ENCODE peak calls at places on chromosomes 11 and 22, in nine cellular contexts. H is stimulated activated naive B cell treated with anti-CD40 and anti-IgM and Interleukin-4, amounts not matched to agents 10 μg/mL and 1 μg/mL and 100 μg/mL, for 72 hours; T is adrenal gland; C is small intestine; P is T-helper 2 cell; A is C1 segment of cervical spinal cord; X is stimulated activated CD4-positive, alpha-beta T cell treated with anti-CD3 and anti-CD28 coated beads, Interleukin-15, amount 100 ng/mL, for 1 hour; S is cardiac fibroblast; E is endothelial cell. D is an unnamed sample.
A peak's percentile ranks its signal among the peaks of the same experiment; 100 is the strongest.

GRCh38 chr22:29879738-29880137 is 3.2 kb upstream of the MTMR3 start:
- DNase-seq in P (no peak), E (no peak), H (no peak), T (no peak), X (no peak), S (peak; percentile 10), A (no peak), C (no peak), D (no peak)

GRCh38 chr11:18472587-18472986 is 16.9 kb downstream of the LDHAL6A start:
- DNase-seq in C (no peak), H (no peak), A (no peak), S (no peak), P (no peak), E (no peak), X (no peak), T (no peak), D (no peak)

GRCh38 chr22:42270178-42270511 is 308 bp downstream of the TCF20 start:
- DNase-seq in T (no peak), C (peak; percentile 43), P (peak; percentile 27), H (no peak), A (no peak), S (no peak), X (no peak), E (peak; percentile 49), D (no peak)

GRCh38 chr11:130465259-130465658 is 16.8 kb downstream of the ADAMTS15 start:
- DNase-seq in T (no peak), X (no peak), P (no peak), E (no peak), H (no peak), A (no peak), S (peak; percentile 60), C (no peak), D (no peak)

GRCh38 chr11:131643171-131643570 is 272.8 kb downstream of the NTM start:
- DNase-seq in H (no peak), S (no peak), P (no peak), C (no peak), E (no peak), A (no peak), T (no peak), X (no peak), D (no peak)

GRCh38 chr11:33687733-33688479 is 12.7 kb downstream of the C11orf91 start:
- DNase-seq in T (peak; percentile 56), H (peak; percentile 8), S (peak; percentile 87), E (peak; percentile 60), P (no peak), A (peak; percentile 27), C (peak; percentile 57), X (no peak), D (peak; percentile 33)

GRCh38 chr22:16131918-16132317 is 442.1 kb downstream of the POTEH start:
- DNase-seq in S (no peak), C (no peak), P (no peak), E (no peak), T (no peak), A (no peak), X (no peak), H (no peak), D (no peak)

GRCh38 chr11:62835336-62835735 is 2.7 kb upstream of the TEX54 start:
- DNase-seq in H (no peak), T (no peak), E (no peak), C (no peak), X (no peak), S (no peak), P (no peak), A (no peak), D (no peak)

GRCh38 chr11:2089536-2090165 is 49.5 kb downstream of the IGF2 start:
- DNase-seq in C (peak; percentile 22), H (peak; percentile 23), S (peak; percentile 64), P (no peak), E (no peak), X (no peak), T (no peak), A (no peak), D (no peak)

GRCh38 chr11:250740-251299 is 14.0 kb downstream of the PSMD13 start:
- DNase-seq in C (peak; percentile 70), H (peak; percentile 42), T (peak; percentile 32), A (no peak), P (peak; percentile 69), S (peak; percentile 73), X (peak; percentile 68), E (peak; percentile 82), D (no peak)

GRCh38 chr11:73344191-73344607 is 32.0 kb upstream of the RELT start:
- DNase-seq in P (no peak), H (no peak), S (no peak), A (peak; percentile 30), X (no peak), E (no peak), C (no peak), T (no peak), D (no peak)

GRCh38 chr11:46293616-46294015 is 16.2 kb downstream of the CREB3L1 start:
- DNase-seq in E (no peak), A (no peak), S (peak; percentile 94), C (no peak), X (no peak), H (no peak), P (no peak), T (no peak), D (no peak)

GRCh38 chr11:36095716-36096115 is 151.9 kb downstream of the LDLRAD3 start:
- DNase-seq in H (no peak), T (no peak), A (no peak), X (no peak), P (no peak), C (peak; percentile 2), E (no peak), S (no peak), D (no peak)

GRCh38 chr22:20319745-20320658 is at the start of gene DGCR6L:
- DNase-seq in E (peak; percentile 96), T (peak; percentile 97), X (peak; percentile 94), P (peak; percentile 97), A (peak; percentile 85), C (peak; percentile 95), H (peak; percentile 94), S (peak; percentile 95), D (peak; percentile 62)

GRCh38 chr11:92909214-92909613 is 60.2 kb upstream of the MTNR1B start:
- DNase-seq in T (no peak), H (no peak), E (no peak), A (no peak), S (no peak), C (no peak), P (no peak), X (no peak), D (no peak)

GRCh38 chr11:113272281-113272680 is 42.1 kb upstream of the TTC12 start:
- DNase-seq in H (no peak), S (no peak), A (no peak), X (no peak), E (no peak), P (no peak), C (no peak), T (no peak), D (no peak)

GRCh38 chr11:61071208-61071681 is 31.0 kb upstream of the CD5 start:
- DNase-seq in H (no peak), C (peak; percentile 54), T (no peak), S (no peak), P (peak; percentile 38), A (no peak), X (no peak), E (no peak), D (no peak)

GRCh38 chr22:31732089-31732829 is 17.7 kb downstream of the PRR14L start:
- DNase-seq in S (no peak), H (no peak), C (peak; percentile 88), A (no peak), E (no peak), X (no peak), P (no peak), T (no peak), D (no peak)

GRCh38 chr22:21726650-21727049 is 8.9 kb downstream of the YPEL1 start:
- DNase-seq in X (no peak), C (peak; percentile 20), S (no peak), H (peak; percentile 33), T (no peak), E (peak; percentile 41), A (no peak), P (no peak), D (no peak)

GRCh38 chr22:47231759-47232158 is 469.3 kb downstream of the TBC1D22A start:
- DNase-seq in S (no peak), H (no peak), X (no peak), P (no peak), C (no peak), A (no peak), T (no peak), E (no peak), D (no peak)

GRCh38 chr22:37735054-37735453 is 38.2 kb downstream of the TRIOBP start:
- DNase-seq in C (peak; percentile 32), X (no peak), T (peak; percentile 80), A (no peak), P (no peak), H (no peak), S (peak; percentile 42), E (peak; percentile 67), D (no peak)

GRCh38 chr11:88367310-88367709 is 29.8 kb upstream of the CTSC start:
- DNase-seq in H (no peak), X (no peak), E (no peak), P (no peak), C (no peak), A (no peak), S (no peak), T (no peak), D (no peak)

GRCh38 chr22:38338772-38339379 is 21.6 kb upstream of the CSNK1E start:
- DNase-seq in S (no peak), A (no peak), P (no peak), X (no peak), E (no peak), H (no peak), C (no peak), T (no peak), D (no peak)

GRCh38 chr11:61904539-61905048 is 12.8 kb downstream of the RAB3IL1 start:
- DNase-seq in A (no peak), X (no peak), S (no peak), C (peak; percentile 36), E (no peak), T (no peak), H (no peak), P (no peak), D (no peak)

GRCh38 chr11:121590772-121591404 is 138.1 kb upstream of the SORL1-AS1 start:
- DNase-seq in T (no peak), A (no peak), E (no peak), H (no peak), X (no peak), S (no peak), P (no peak), C (no peak), D (no peak)

GRCh38 chr22:37607010-37607911 is 1.4 kb upstream of the GGA1 start:
- DNase-seq in X (peak; percentile 82), H (peak; percentile 82), C (peak; percentile 94), P (peak; percentile 89), E (peak; percentile 86), A (peak; percentile 64), S (peak; percentile 65), T (peak; percentile 85), D (peak; percentile 49)

GRCh38 chr11:67416416-67417335 is 1.2 kb downstream of the CARNS1 start:
- DNase-seq in A (peak; percentile 32), C (no peak), P (peak; percentile 79), E (no peak), X (peak; percentile 74), S (no peak), H (no peak), T (no peak), D (no peak)

GRCh38 chr22:32411388-32411787 is 659 bp downstream of the RTCB start:
- DNase-seq in S (peak; percentile 54), X (no peak), A (no peak), H (no peak), T (no peak), P (no peak), C (peak; percentile 65), E (no peak), D (no peak)

GRCh38 chr11:9313648-9314290 is 624 bp downstream of the TMEM41B start:
- DNase-seq in P (peak; percentile 17), C (peak; percentile 77), E (peak; percentile 39), S (peak; percentile 26), A (no peak), X (no peak), T (no peak), H (no peak), D (no peak)

GRCh38 chr22:46069518-46070214 is 80.7 kb upstream of the PPARA start:
- DNase-seq in T (peak; percentile 97), E (no peak), H (peak; percentile 60), X (no peak), A (peak; percentile 83), C (peak; percentile 93), P (no peak), S (peak; percentile 96), D (no peak)

GRCh38 chr11:35662061-35662648 is 420 bp upstream of the TRIM44 start:
- DNase-seq in H (peak; percentile 6), P (no peak), C (no peak), E (no peak), T (peak; percentile 11), X (no peak), S (no peak), A (peak; percentile 84), D (peak; percentile 27)

D was measured in GM12878.